ENCODE peak calls at places on chromosomes 3 and 15, in six cellular contexts. O is H9, A is neuronal stem cell, R is mesenchymal stem cell, K is mesendoderm, C is H1. S is an unnamed sample.

GRCh38 chr3:24365168-24365567 is 129.5 kb downstream of the THRB start:
- DNase-seq in O (no peak), A (no peak), R (peak; percentile 85), K (no peak), C (no peak), S (peak; percentile 68)

GRCh38 chr3:142224482-142225072 is 808 bp downstream of the GK5 start:
- DNase-seq in O (no peak), A (no peak), R (no peak), K (no peak), C (no peak), S (no peak)

GRCh38 chr3:190306513-190307163 is 15.6 kb downstream of the CLDN1 start:
- DNase-seq in O (no peak), A (no peak), R (peak; percentile 52), K (no peak), C (no peak), S (peak; percentile 47)

GRCh38 chr15:44710236-44711088 is 661 bp downstream of the PATL2 start:
- DNase-seq in O (no peak), A (no peak), R (peak; percentile 78), K (peak; percentile 63), C (no peak), S (peak; percentile 42)

GRCh38 chr3:11706604-11707003 is 62.9 kb upstream of the VGLL4 start:
- DNase-seq in O (no peak), A (no peak), R (no peak), K (no peak), C (no peak), S (no peak)

GRCh38 chr15:92902723-92903587 is 2.8 kb downstream of the CHD2 start:
- DNase-seq in O (no peak), A (no peak), R (no peak), K (no peak), C (no peak), S (no peak)

GRCh38 chr3:73893089-73893488 is 268.3 kb upstream of the PDZRN3 start:
- DNase-seq in O (no peak), A (no peak), R (no peak), K (no peak), C (no peak), S (no peak)

GRCh38 chr3:109154989-109155388 is 18.5 kb downstream of the C3orf85 start:
- DNase-seq in O (no peak), A (no peak), R (peak; percentile 35), K (no peak), C (no peak), S (no peak)

GRCh38 chr15:67700023-67700422 is 125.3 kb upstream of the SKOR1 start:
- DNase-seq in O (no peak), A (no peak), R (no peak), K (no peak), C (no peak), S (no peak)

GRCh38 chr15:56763082-56763481 is 29.8 kb upstream of the ZNF280D start:
- DNase-seq in O (no peak), A (no peak), R (no peak), K (no peak), C (no peak), S (no peak)

GRCh38 chr15:56759450-56759845 is 26.1 kb upstream of the ZNF280D start:
- DNase-seq in O (no peak), A (no peak), R (peak; percentile 89), K (no peak), C (no peak), S (peak; percentile 98)

GRCh38 chr15:56758770-56759449 is 25.6 kb upstream of the ZNF280D start:
- DNase-seq in O (no peak), A (no peak), R (peak; percentile 50), K (peak; percentile 92), C (no peak), S (peak; percentile 79)

GRCh38 chr15:56757884-56758283 is 24.6 kb upstream of the ZNF280D start:
- DNase-seq in O (no peak), A (no peak), R (no peak), K (no peak), C (no peak), S (no peak)

GRCh38 chr15:56760186-56760585 is 26.9 kb upstream of the ZNF280D start:
- DNase-seq in O (no peak), A (no peak), R (peak; percentile 28), K (no peak), C (no peak), S (peak; percentile 21)
- H2BK15ac ChIP-seq in O (no peak overlapping the region), A (no peak overlapping the region), R (no peak overlapping the region), K (no peak overlapping the region), C (no peak overlapping the region), S (peak overlapping the region; percentile 77)

GRCh38 chr3:179551383-179551782 is 11.3 kb upstream of the ACTL6A start:
- DNase-seq in O (no peak), A (no peak), R (no peak), K (no peak), C (no peak), S (peak; percentile 36)
- H2BK15ac ChIP-seq in O (no peak overlapping the region), A (no peak overlapping the region), R (no peak overlapping the region), K (no peak overlapping the region), C (no peak overlapping the region), S (no peak overlapping the region)

DNA sequence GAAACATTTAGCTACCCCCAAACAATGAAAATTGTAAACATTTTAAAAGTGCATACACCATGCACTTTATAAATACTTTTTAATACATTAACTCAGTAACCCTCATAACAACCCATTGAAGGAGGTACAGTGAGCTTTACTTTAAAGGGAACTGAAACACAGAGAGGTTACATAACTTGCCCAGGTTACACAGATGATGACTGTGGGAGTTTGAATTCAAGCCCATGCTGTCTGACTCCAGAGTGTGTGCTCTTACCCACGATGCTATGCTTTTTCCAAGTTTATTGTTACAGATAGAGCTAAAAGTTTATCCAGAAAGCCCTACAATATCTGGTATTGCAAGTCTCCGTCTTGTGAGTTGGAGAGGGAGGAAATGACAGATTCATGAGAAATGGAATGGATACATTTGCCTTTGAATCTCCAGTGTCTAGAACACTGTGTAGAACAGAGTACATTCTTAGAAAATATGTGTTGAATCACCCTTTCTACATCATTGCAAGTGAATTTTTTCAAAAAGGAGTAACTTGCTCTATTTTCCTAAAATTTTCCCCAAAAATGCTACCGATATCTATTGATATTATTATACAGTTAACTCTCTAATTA is 428.3 kb downstream of the NAALADL2 start:
- DNase-seq in O (no peak), A (no peak), R (peak; percentile 6), K (no peak), C (no peak), S (peak; percentile 67)
- H2BK15ac ChIP-seq in O (no peak overlapping the region), A (no peak overlapping the region), R (no peak overlapping the region), K (no peak overlapping the region), C (no peak overlapping the region), S (no peak overlapping the region)

DNA sequence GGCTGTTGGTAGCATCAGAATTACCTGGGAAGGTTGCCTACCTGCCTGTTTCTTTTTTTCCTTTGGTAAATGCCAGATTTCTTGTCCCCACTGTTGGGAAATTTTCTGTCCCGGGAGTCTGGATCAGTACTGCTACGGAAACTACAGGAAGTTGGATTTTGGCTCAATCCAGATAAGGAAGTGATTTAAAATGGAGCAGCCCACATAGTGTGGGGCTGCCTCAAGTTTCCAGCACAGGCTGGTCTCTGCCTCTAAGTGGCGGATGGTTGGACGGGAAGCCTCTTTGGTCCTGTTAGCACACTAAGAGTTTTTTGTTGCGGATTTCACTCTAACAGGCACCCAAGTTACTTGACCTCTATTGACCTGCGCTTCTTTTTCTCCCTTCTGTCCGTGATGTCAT is 54.7 kb downstream of the EEFSEC start:
- DNase-seq in O (no peak), A (no peak), R (no peak), K (no peak), C (no peak), S (no peak)
- H2BK15ac ChIP-seq in O (no peak overlapping the region), A (no peak overlapping the region), R (no peak overlapping the region), K (no peak overlapping the region), C (no peak overlapping the region), S (no peak overlapping the region)

DNA sequence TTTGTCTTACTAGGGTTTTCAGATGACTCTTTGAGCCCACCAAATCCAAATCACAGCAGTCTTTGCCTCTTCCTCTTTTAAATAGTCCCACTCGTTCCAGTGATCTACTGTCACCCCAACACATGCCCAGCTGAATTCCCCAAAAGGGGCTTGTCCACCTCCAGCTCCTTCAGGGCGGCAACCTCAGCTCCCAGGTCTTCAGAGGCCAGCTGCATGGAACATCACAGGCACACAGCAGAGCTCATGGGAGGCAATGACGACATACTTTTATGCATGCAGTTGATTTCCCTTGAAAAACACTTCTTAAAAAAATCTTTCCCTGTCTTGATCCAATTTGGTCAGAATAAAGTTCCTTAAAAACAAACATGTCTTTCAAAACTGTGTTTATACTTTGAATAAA is 244.3 kb upstream of the NR2F2 start:
- DNase-seq in O (no peak), A (peak; percentile 6), R (no peak), K (no peak), C (no peak), S (no peak)
- H2BK15ac ChIP-seq in O (no peak overlapping the region), A (no peak overlapping the region), R (no peak overlapping the region), K (no peak overlapping the region), C (no peak overlapping the region), S (no peak overlapping the region)

GRCh38 chr3:47989981-47990440 is 26.2 kb downstream of the MAP4 start:
- DNase-seq in O (peak; percentile 76), A (peak; percentile 69), R (peak; percentile 92), K (peak; percentile 93), C (peak; percentile 54), S (peak; percentile 96)
- H2BK15ac ChIP-seq in O (no peak overlapping the region), A (no peak overlapping the region), R (no peak overlapping the region), K (no peak overlapping the region), C (no peak overlapping the region), S (no peak overlapping the region)

GRCh38 chr15:40307421-40308165 is at the start of gene PLCB2:
- DNase-seq in O (peak; percentile 76), A (no peak), R (peak; percentile 58), K (peak; percentile 72), C (no peak), S (no peak)
- H2BK15ac ChIP-seq in O (no peak within 1 kb of the TSS), A (peak within 1 kb of the TSS; percentile 63), R (peak within 1 kb of the TSS; percentile 97), K (no peak within 1 kb of the TSS), C (peak within 1 kb of the TSS; percentile 99), S (no peak within 1 kb of the TSS)

DNA sequence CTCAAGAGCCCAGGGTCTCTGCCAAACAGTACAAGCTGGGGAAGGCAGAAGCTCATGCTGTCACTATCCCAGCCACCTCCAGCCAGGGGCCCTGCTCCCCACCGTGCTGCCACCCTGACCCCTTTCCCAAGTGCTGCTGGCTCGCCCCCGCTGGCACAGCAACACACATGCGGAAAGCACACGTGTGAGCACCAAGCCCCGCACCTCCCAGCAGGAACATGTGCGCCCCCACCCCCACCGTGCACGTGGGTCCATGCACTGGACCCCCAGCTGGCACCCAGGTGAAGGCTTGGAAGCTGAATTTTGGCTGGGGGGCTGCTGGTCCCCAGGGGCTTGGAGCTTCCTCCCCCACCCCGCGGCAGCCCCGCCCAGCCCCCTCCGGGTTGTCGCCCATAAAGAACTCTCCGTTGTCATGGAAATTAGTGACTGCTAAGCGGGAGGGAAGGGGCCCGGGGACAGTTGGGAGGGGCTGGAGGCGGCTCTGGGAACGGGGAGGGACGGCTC is 703 bp downstream of the CAMKV start:
- DNase-seq in O (peak; percentile 69), A (no peak), R (no peak), K (peak; percentile 59), C (no peak), S (no peak)
- H2BK15ac ChIP-seq in O (no peak overlapping the region), A (no peak overlapping the region), R (no peak overlapping the region), K (no peak overlapping the region), C (no peak overlapping the region), S (no peak overlapping the region)

DNA sequence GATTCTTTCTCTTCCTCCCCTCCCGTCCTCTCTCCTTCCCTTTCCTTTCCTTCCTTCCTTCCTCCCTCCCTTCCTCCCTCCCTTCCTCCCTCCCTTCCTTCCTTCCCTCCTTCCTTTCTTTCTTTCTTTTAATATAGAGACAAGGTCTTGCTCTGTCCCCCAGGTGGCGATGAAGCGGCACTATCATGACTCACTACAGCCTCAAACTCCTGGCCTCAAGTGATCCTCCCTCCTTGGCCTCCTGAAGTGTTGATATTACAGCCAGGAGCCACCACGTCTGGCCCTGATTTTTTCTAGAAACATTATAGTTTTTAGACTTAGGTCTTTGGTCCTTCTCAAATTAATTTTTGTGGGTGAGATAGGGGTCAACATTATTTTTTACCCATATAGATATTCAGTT is 15.5 kb downstream of the GRM2 start:
- DNase-seq in O (no peak), A (no peak), R (no peak), K (no peak), C (no peak), S (no peak)
- H2BK15ac ChIP-seq in O (no peak overlapping the region), A (no peak overlapping the region), R (no peak overlapping the region), K (no peak overlapping the region), C (peak overlapping the region; percentile 81), S (no peak overlapping the region)